ENCODE peak calls at places on chromosomes 7 and 10, in seven cellular contexts. L, J, F, D, U, I and O are unnamed samples.

GRCh38 chr7:107785926-107786325 is 17.1 kb downstream of the SLC26A3 start:
- DNase-seq in L (peak), D (no peak), F (no peak), I (no peak), U (no peak), J (no peak), O (no peak)

GRCh38 chr7:64890761-64891666 is 12.1 kb upstream of the ZNF273 start:
- DNase-seq in U (no peak), D (no peak), I (no peak), F (no peak), L (no peak), J (no peak), O (peak)

GRCh38 chr10:68666280-68666760 is 54.7 kb upstream of the CCAR1 start:
- DNase-seq in U (no peak), I (no peak), D (peak), L (peak), F (no peak), J (no peak), O (peak)

GRCh38 chr7:24911213-24911603 is 68.8 kb downstream of the OSBPL3 start:
- DNase-seq in D (no peak), L (no peak), F (no peak), I (no peak), U (no peak), J (peak), O (peak)

GRCh38 chr10:10475812-10476211 is 541.9 kb upstream of the CELF2 start:
- DNase-seq in J (no peak), I (no peak), F (no peak), U (no peak), D (no peak), L (no peak), O (no peak)

GRCh38 chr7:54969190-54969967 is 49.4 kb upstream of the EGFR start:
- DNase-seq in I (no peak), J (no peak), D (no peak), U (no peak), L (peak), F (no peak), O (no peak)

GRCh38 chr10:86137561-86137960 is 229.0 kb downstream of the GRID1 start:
- DNase-seq in I (no peak), U (no peak), D (no peak), J (no peak), F (no peak), L (no peak), O (no peak)

GRCh38 chr10:63713191-63714144 is 192.3 kb downstream of the REEP3 start:
- DNase-seq in F (no peak), L (peak), J (no peak), I (no peak), U (peak), D (peak), O (peak)

GRCh38 chr10:30671011-30671616 is 41.6 kb upstream of the LYZL2 start:
- DNase-seq in D (no peak), F (peak), J (peak), L (peak), U (no peak), I (no peak), O (peak)

GRCh38 chr7:81487512-81487911 is 282.3 kb downstream of the HGF start:
- DNase-seq in F (no peak), I (no peak), U (no peak), J (no peak), L (no peak), D (no peak), O (no peak)